ENCODE peak calls at places on chromosome 15, in four cellular contexts. Z, H, S and P are unnamed samples.

GRCh38 chr15:40471778-40472130 is 970 bp downstream of the CHST14 start:
- DNase-seq in Z (no peak), H (peak), S (peak), P (peak)

GRCh38 chr15:34837246-34838016 is 42.1 kb upstream of the ACTC1 start:
- DNase-seq in Z (no peak), H (peak), S (no peak), P (peak)

GRCh38 chr15:71612869-71613268 is 197.5 kb upstream of the NR2E3 start:
- DNase-seq in Z (no peak), H (no peak), S (no peak), P (no peak)

GRCh38 chr15:50531763-50532162 is 14.7 kb downstream of the USP50 start:
- DNase-seq in Z (no peak), H (no peak), S (no peak), P (no peak)

GRCh38 chr15:81280696-81281095 is 43.2 kb downstream of the STARD5 start:
- DNase-seq in Z (no peak), H (no peak), S (peak), P (no peak)

GRCh38 chr15:43187544-43188155 is 2.4 kb downstream of the CCNDBP1 start:
- DNase-seq in Z (peak), H (peak), S (peak), P (peak)

GRCh38 chr15:81275711-81276417 is 48.1 kb downstream of the STARD5 start:
- DNase-seq in Z (no peak), H (no peak), S (no peak), P (no peak)

GRCh38 chr15:39887832-39888231 is 32.2 kb downstream of the GPR176 start:
- DNase-seq in Z (no peak), H (peak), S (peak), P (peak)

GRCh38 chr15:101657968-101658784 is 6.0 kb upstream of the TM2D3 start:
- DNase-seq in Z (peak), H (no peak), S (peak), P (no peak)

GRCh38 chr15:31571676-31572075 is 245.0 kb downstream of the KLF13 start:
- DNase-seq in Z (no peak), H (peak), S (no peak), P (no peak)

GRCh38 chr15:24955549-24955929 is 752 bp downstream of the SNRPN start:
- DNase-seq in Z (no peak), H (no peak), S (no peak), P (peak)

GRCh38 chr15:66894363-66894762 is 171.0 kb upstream of the SMAD3 start:
- DNase-seq in Z (no peak), H (no peak), S (no peak), P (no peak)

GRCh38 chr15:77584201-77584600 is 48.5 kb downstream of the LINGO1 start:
- DNase-seq in Z (no peak), H (no peak), S (peak), P (peak)

GRCh38 chr15:77071338-77072223 is 672 bp upstream of the TSPAN3 start:
- DNase-seq in Z (no peak), H (no peak), S (no peak), P (no peak)

GRCh38 chr15:49621327-49622210 is 721 bp downstream of the DTWD1 start:
- DNase-seq in Z (no peak), H (peak), S (peak), P (no peak)

GRCh38 chr15:60620707-60621106 is 141.8 kb upstream of the ICE2 start:
- DNase-seq in Z (no peak), H (no peak), S (no peak), P (peak)

GRCh38 chr15:69321041-69321554 is 22.4 kb downstream of the PAQR5 start:
- DNase-seq in Z (no peak), H (no peak), S (no peak), P (no peak)

GRCh38 chr15:72047020-72047419 is 70.9 kb downstream of the MYO9A start:
- DNase-seq in Z (no peak), H (no peak), S (no peak), P (no peak)

GRCh38 chr15:67174864-67175573 is 79.4 kb downstream of the AAGAB start:
- DNase-seq in Z (peak), H (peak), S (peak), P (peak)

GRCh38 chr15:55319537-55320325 is 709 bp downstream of the PIGB start:
- DNase-seq in Z (no peak), H (no peak), S (peak), P (no peak)

GRCh38 chr15:69119692-69120395 is 40.6 kb upstream of the GLCE start:
- DNase-seq in Z (no peak), H (no peak), S (no peak), P (no peak)

GRCh38 chr15:99424978-99425665 is 140.7 kb upstream of the MEF2A start:
- DNase-seq in Z (no peak), H (peak), S (no peak), P (peak)

GRCh38 chr15:31328425-31328998 is 1.9 kb downstream of the KLF13 start:
- DNase-seq in Z (peak), H (peak), S (peak), P (no peak)

GRCh38 chr15:37824717-37825382 is 109.6 kb upstream of the TMCO5A start:
- DNase-seq in Z (no peak), H (peak), S (no peak), P (peak)

GRCh38 chr15:65914981-65915925 is 46.0 kb downstream of the RAB11A start:
- DNase-seq in Z (no peak), H (no peak), S (peak), P (no peak)